ENCODE peak calls at places on chromosomes 12 and 14, in ten cellular contexts. Z is IMR-90; Q is tibial nerve; E is CD8-positive, alpha-beta memory T cell; T is heart left ventricle; O is Karpas-422; U is brain microvascular endothelial cell; Y is CD4-positive, alpha-beta T cell; F is uterus; K is ovary. W is an unnamed sample.

GRCh38 chr12:85874064-85874463 is at the start of gene NTS:
- DNase-seq in Z (no peak), Q (no peak), E (no peak), T (no peak), O (peak; percentile 62), U (no peak), Y (no peak), F (no peak), K (no peak), W (no peak)

GRCh38 chr12:13371797-13372196 is 175.3 kb downstream of the EMP1 start:
- DNase-seq in Z (no peak), Q (no peak), E (no peak), T (no peak), O (no peak), U (no peak), Y (no peak), F (no peak), K (no peak), W (no peak)

GRCh38 chr14:99213101-99213500 is 58.9 kb downstream of the BCL11B start:
- DNase-seq in Z (no peak), Q (no peak), E (peak; percentile 38), T (no peak), O (no peak), U (no peak), Y (no peak), F (no peak), K (no peak), W (no peak)

GRCh38 chr12:93790472-93791152 is 113.4 kb downstream of the CRADD start:
- DNase-seq in Z (peak; percentile 89), Q (no peak), E (no peak), T (no peak), O (no peak), U (peak; percentile 94), Y (peak; percentile 34), F (no peak), K (no peak), W (no peak)

GRCh38 chr12:54411398-54412241 is 7.4 kb downstream of the ITGA5 start:
- DNase-seq in Z (peak; percentile 96), Q (peak; percentile 65), E (peak; percentile 61), T (peak; percentile 81), O (peak; percentile 74), U (peak; percentile 89), Y (peak; percentile 49), F (no peak), K (no peak), W (peak; percentile 68)

GRCh38 chr14:74515891-74516412 is 22.4 kb downstream of the ISCA2 start:
- DNase-seq in Z (no peak), Q (no peak), E (no peak), T (no peak), O (no peak), U (no peak), Y (no peak), F (no peak), K (no peak), W (peak; percentile 7)

GRCh38 chr12:105278043-105278697 is 42.2 kb upstream of the APPL2 start:
- DNase-seq in Z (peak; percentile 25), Q (no peak), E (no peak), T (no peak), O (peak; percentile 55), U (peak; percentile 31), Y (no peak), F (no peak), K (no peak), W (no peak)

GRCh38 chr12:32399045-32399372 is 349 bp upstream of the FGD4 start:
- DNase-seq in Z (no peak), Q (no peak), E (no peak), T (no peak), O (no peak), U (no peak), Y (no peak), F (no peak), K (no peak), W (no peak)

GRCh38 chr12:90909069-90909676 is 45.8 kb downstream of the CCER1 start:
- DNase-seq in Z (peak; percentile 67), Q (peak; percentile 17), E (no peak), T (no peak), O (peak; percentile 41), U (peak; percentile 68), Y (no peak), F (no peak), K (no peak), W (no peak)

GRCh38 chr12:46983959-46984833 is 95.2 kb upstream of the PCED1B start:
- DNase-seq in Z (peak; percentile 75), Q (peak; percentile 5), E (peak; percentile 49), T (no peak), O (peak; percentile 73), U (peak; percentile 63), Y (peak; percentile 22), F (no peak), K (peak; percentile 27), W (no peak)

GRCh38 chr12:125198647-125199046 is 133.4 kb downstream of the AACS start:
- DNase-seq in Z (no peak), Q (no peak), E (no peak), T (no peak), O (no peak), U (no peak), Y (no peak), F (no peak), K (no peak), W (no peak)

GRCh38 chr12:125206757-125207156 is 141.5 kb downstream of the AACS start:
- DNase-seq in Z (no peak), Q (no peak), E (no peak), T (no peak), O (no peak), U (no peak), Y (no peak), F (no peak), K (no peak), W (no peak)

GRCh38 chr12:125203145-125203765 is 138.0 kb downstream of the AACS start:
- DNase-seq in Z (no peak), Q (no peak), E (no peak), T (no peak), O (peak; percentile 77), U (no peak), Y (no peak), F (no peak), K (no peak), W (no peak)

GRCh38 chr12:125201940-125202339 is 136.7 kb downstream of the AACS start:
- DNase-seq in Z (no peak), Q (no peak), E (no peak), T (no peak), O (no peak), U (no peak), Y (no peak), F (no peak), K (no peak), W (no peak)

GRCh38 chr12:125202421-125202820 is 137.2 kb downstream of the AACS start:
- DNase-seq in Z (no peak), Q (no peak), E (no peak), T (no peak), O (no peak), U (no peak), Y (no peak), F (no peak), K (no peak), W (no peak)
- H3K27me3 ChIP-seq in Z (no peaks in the 10 kb centered on the region), Q (no peaks in the 10 kb centered on the region), E (no peaks in the 10 kb centered on the region), T (peaks cover 11% of the 10 kb centered on the region), O (no peaks in the 10 kb centered on the region), U (no peaks in the 10 kb centered on the region), Y (peaks cover 3% of the 10 kb centered on the region), F (no peaks in the 10 kb centered on the region), K (no peaks in the 10 kb centered on the region), W (peaks cover 35% of the 10 kb centered on the region)

GRCh38 chr12:48508987-48509386 is 16.4 kb upstream of the OR8S1 start:
- DNase-seq in Z (no peak), Q (no peak), E (no peak), T (no peak), O (no peak), U (no peak), Y (no peak), F (no peak), K (no peak), W (no peak)
- H3K27me3 ChIP-seq in Z (no peaks in the 10 kb centered on the region), Q (no peaks in the 10 kb centered on the region), E (no peaks in the 10 kb centered on the region), T (no peaks in the 10 kb centered on the region), O (no peaks in the 10 kb centered on the region), U (no peaks in the 10 kb centered on the region), Y (peaks cover 3% of the 10 kb centered on the region), F (no peaks in the 10 kb centered on the region), K (no peaks in the 10 kb centered on the region), W (peaks cover 35% of the 10 kb centered on the region)

DNA sequence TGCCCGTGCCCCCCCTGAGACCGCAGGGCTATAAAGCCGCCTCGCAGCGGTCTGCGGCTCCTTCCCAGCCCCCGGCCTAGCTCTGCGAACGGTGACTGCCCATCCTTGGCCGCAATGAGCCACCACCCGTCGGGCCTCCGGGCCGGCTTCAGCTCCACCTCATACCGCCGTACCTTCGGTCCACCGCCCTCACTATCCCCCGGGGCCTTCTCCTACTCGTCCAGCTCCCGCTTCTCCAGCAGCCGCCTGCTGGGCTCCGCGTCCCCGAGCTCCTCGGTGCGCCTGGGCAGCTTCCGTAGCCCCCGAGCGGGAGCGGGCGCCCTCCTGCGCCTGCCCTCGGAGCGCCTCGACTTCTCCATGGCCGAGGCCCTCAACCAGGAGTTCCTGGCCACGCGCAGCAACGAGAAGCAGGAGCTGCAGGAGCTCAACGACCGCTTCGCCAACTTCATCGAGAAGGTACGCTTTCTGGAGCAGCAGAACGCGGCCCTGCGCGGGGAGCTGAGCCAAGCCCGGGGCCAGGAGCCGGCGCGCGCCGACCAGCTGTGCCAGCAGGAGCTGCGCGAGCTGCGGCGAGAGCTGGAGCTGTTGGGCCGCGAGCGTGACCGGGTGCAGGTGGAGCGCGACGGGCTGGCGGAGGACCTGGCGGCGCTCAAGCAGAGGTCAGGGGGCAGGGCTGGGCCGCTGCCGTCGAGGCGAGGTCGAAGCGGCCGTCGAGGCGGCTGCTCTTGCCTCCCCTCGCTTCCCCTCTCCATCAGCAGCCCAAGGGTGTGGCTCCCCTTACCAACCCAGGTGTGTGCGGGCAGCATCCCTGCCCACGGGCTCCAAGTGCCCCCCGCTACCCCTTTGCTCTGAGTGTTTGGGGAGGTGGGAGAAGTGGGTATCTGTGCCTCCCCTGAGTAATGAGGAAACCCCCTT is at the start of gene PRPH:
- DNase-seq in Z (no peak), Q (no peak), E (no peak), T (no peak), O (no peak), U (no peak), Y (no peak), F (no peak), K (no peak), W (no peak)
- H3K27me3 ChIP-seq in Z (peaks cover 61% of the 10 kb centered on the region), Q (no peaks in the 10 kb centered on the region), E (peaks cover 39% of the 10 kb centered on the region), T (peaks cover 51% of the 10 kb centered on the region), O (no peaks in the 10 kb centered on the region), U (peaks cover 32% of the 10 kb centered on the region), Y (peaks cover 59% of the 10 kb centered on the region), F (peaks cover 35% of the 10 kb centered on the region), K (peaks cover 5% of the 10 kb centered on the region), W (peaks cover 72% of the 10 kb centered on the region)

DNA sequence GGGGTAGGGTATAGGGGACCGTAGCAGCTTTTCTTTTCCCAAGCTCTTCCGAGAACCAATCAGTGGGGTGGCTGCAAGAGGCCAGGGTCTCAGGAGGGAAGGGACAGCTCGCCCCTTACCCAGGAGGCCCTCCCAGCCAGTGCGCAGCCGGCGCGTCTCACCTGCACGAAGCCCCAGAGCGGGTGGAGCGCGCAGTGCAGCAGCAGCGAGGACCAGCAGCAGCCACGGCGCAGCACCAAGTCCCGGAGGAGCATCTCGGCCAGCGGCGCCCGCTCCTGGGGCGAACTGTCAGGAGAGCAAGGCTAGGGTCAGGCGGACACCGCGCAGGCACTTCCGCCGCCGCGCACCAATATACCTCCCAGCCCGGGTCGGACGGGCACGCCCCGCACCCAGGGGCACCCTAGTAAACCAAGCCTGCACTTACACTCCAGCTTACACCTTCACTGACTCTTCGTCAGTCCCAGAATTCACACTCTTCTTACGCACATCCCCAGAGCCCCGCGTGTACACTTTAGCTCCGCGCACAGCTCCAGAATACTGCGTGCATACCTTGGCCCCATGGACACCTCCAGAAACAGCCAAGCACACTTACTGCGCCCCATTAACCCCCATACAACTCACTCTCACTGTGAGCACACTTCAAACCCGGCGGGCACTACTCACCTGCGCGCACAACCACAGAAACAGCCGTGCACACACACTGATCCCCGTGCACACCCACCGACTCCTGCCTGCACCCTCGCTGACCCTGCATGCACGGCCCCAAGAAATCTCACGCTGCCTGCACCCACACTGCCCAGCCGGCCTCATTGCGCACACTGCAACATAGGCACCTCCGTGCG is 599 bp downstream of the PRIMA1 start:
- DNase-seq in Z (no peak), Q (no peak), E (no peak), T (no peak), O (no peak), U (no peak), Y (no peak), F (no peak), K (no peak), W (no peak)
- H3K27me3 ChIP-seq in Z (peaks cover 11% of the 10 kb centered on the region), Q (no peaks in the 10 kb centered on the region), E (peaks cover 6% of the 10 kb centered on the region), T (peaks cover 10% of the 10 kb centered on the region), O (peaks cover 3% of the 10 kb centered on the region), U (peaks cover 28% of the 10 kb centered on the region), Y (peaks cover 29% of the 10 kb centered on the region), F (no peaks in the 10 kb centered on the region), K (no peaks in the 10 kb centered on the region), W (peaks cover 57% of the 10 kb centered on the region)

W was measured in left ventricle myocardium inferior.